ENCODE peak calls at places on chromosomes 5 and 9, in six cellular contexts. D, W, H, S, V and P are unnamed samples. For H3K36me3, the result is how much of the 10 kb centered on the place peaks cover.

GRCh38 chr5:147095740-147096139 is 139.1 kb upstream of the STK32A start:
- DNase-seq in W (no peak), D (no peak), H (no peak), S (no peak), V (no peak), P (no peak)

GRCh38 chr5:68396722-68397121 is 181.2 kb downstream of the PIK3R1 start:
- DNase-seq in V (no peak), D (no peak), S (peak), W (peak), H (peak), P (no peak)

GRCh38 chr5:153640293-153640692 is 149.8 kb downstream of the GRIA1 start:
- DNase-seq in H (no peak), V (no peak), D (no peak), W (no peak), S (no peak), P (no peak)

GRCh38 chr9:114061830-114062474 is 16.1 kb downstream of the AMBP start:
- DNase-seq in V (no peak), W (no peak), S (peak), D (no peak), H (no peak), P (no peak)

GRCh38 chr9:88747768-88748167 is 212.8 kb downstream of the NXNL2 start:
- DNase-seq in S (peak), V (peak), W (peak), D (no peak), H (peak), P (no peak)

GRCh38 chr5:53035868-53036381 is 46.8 kb downstream of the ITGA2 start:
- DNase-seq in D (no peak), H (no peak), V (no peak), S (no peak), W (no peak), P (no peak)

GRCh38 chr5:117588611-117589010 is 1014.0 kb upstream of the SEMA6A start:
- DNase-seq in D (no peak), S (no peak), V (no peak), W (no peak), H (no peak), P (no peak)

GRCh38 chr5:119016125-119016774 is 27.9 kb upstream of the DTWD2 start:
- DNase-seq in V (no peak), D (no peak), H (no peak), W (no peak), S (no peak), P (no peak)

GRCh38 chr5:57834829-57835554 is 352.4 kb upstream of the ACTBL2 start:
- DNase-seq in D (no peak), S (no peak), W (no peak), V (no peak), H (peak), P (no peak)

GRCh38 chr5:127525181-127525580 is 7.7 kb downstream of the PRRC1 start:
- DNase-seq in W (no peak), V (no peak), H (no peak), D (no peak), S (no peak), P (no peak)

GRCh38 chr5:126594077-126594476 is 942 bp downstream of the ALDH7A1 start:
- DNase-seq in S (no peak), V (no peak), W (peak), H (peak), D (no peak), P (no peak)

GRCh38 chr9:92257327-92257726 is 36.2 kb downstream of the IARS1 start:
- DNase-seq in D (no peak), S (no peak), V (no peak), W (no peak), H (no peak), P (no peak)

GRCh38 chr9:89993678-89994630 is 389.1 kb downstream of the GADD45G start:
- DNase-seq in W (no peak), D (no peak), S (peak), V (no peak), H (peak), P (peak)

GRCh38 chr5:31033295-31033694 is 160.2 kb upstream of the CDH6 start:
- DNase-seq in H (no peak), W (no peak), D (no peak), V (no peak), S (no peak), P (no peak)

GRCh38 chr5:53476531-53477480 is 3.6 kb upstream of the FST start:
- DNase-seq in V (no peak), D (no peak), S (no peak), W (no peak), H (peak), P (no peak)

GRCh38 chr5:167720676-167721260 is 570.7 kb upstream of the WWC1 start:
- DNase-seq in H (no peak), S (no peak), V (no peak), W (no peak), D (no peak), P (no peak)

GRCh38 chr5:131649160-131649559 is 14.1 kb upstream of the RAPGEF6 start:
- DNase-seq in V (no peak), S (no peak), D (no peak), H (no peak), W (no peak), P (no peak)
- H3K36me3 ChIP-seq in V (under half), S (under half), D (under half), H (under half), W (under half), P (under half)

GRCh38 chr9:8053501-8053900 is 253.9 kb upstream of the DMAC1 start:
- DNase-seq in H (no peak), W (no peak), S (no peak), V (no peak), D (no peak), P (no peak)

DNA sequence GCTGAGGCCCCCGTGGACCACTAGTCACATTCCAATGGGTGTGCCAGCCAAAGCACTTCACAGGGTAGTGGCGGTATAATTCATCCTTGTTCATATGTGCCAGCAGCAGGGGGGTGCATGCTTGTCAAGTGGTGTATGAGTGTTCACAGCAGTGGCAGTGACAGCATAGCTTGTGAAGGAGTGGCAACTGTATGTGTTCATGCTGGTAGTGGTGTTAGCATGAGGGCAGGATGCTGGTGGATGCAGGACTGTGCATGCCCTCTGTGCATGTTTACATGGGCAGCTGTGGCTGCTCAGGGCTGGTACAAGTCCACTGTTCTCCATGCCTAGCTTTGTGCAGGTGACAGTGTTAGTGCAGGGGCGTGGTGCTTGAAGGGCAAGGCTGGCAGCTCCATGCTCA is 253.4 kb upstream of the DMAC1 start:
- DNase-seq in V (no peak), D (no peak), H (no peak), S (no peak), W (no peak), P (no peak)
- H3K36me3 ChIP-seq in V (under half), D (under half), H (under half), S (under half), W (under half), P (under half)

DNA sequence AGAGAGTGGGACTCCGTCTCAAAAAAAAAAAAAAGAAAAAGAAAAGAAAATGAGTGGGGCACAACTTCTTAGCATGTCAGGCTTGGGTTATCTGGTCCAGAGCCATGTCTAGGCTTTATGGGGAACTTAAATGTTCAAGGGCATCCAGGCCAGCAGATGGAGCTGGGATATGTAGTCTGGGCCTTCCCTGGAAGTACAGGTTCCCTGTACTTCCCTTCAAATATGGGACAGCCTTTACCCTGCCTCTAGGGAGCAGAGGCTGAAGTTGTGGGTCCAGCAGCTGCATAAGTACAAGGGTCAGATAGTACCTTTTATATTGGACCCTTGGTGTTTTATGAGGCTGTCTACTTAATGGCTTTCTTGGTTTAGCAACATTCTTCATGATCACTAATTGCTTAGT is 42.1 kb downstream of the FAF2 start:
- DNase-seq in V (no peak), S (no peak), W (no peak), H (no peak), D (no peak), P (no peak)
- H3K36me3 ChIP-seq in V (under half), S (under half), W (half or more), H (under half), D (under half), P (half or more)

DNA sequence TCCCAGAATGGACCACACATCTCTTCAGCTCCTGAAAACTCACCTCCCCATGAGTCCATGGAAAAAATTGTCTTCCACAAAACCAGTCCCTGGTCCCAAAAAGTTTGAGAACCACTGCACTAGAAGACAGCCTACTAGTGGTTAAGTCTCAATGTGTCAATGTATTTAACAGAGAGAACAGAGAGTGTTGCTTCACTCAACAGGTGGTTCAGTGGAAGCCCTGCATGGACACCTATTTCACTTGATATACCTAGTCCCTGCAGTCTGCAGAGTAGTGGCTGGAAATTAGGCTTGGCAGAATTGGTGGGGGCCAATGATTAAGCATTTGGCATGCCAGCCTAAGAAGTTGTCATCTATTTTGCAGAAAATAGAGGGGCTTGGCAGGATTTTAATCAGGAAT is 23.0 kb downstream of the IL7R start:
- DNase-seq in W (no peak), D (no peak), V (no peak), H (no peak), S (no peak), P (no peak)
- H3K36me3 ChIP-seq in W (under half), D (under half), V (under half), H (under half), S (under half), P (under half)

DNA sequence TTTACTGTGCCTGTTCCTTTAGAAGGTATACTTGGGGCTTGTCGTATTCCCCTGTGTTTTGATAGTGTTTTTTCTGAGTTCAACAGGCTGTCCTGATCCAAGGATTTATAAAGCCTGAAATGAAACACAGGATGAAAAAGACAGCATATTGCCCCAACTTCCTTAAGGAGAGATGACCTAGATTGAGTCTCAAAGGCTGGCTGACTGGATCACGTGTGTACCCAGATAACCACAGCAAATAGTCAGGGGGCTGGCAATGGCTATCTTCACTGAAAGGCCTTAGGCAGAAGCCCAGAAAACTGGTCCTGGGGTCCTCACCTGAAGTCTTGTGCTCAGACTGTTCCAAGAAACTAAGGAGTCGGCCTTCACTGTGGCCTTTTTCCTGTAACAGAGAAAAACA is 7.7 kb upstream of the HK3 start:
- DNase-seq in H (no peak), W (no peak), D (no peak), V (no peak), S (no peak), P (no peak)
- H3K36me3 ChIP-seq in H (under half), W (under half), D (half or more), V (under half), S (under half), P (half or more)

DNA sequence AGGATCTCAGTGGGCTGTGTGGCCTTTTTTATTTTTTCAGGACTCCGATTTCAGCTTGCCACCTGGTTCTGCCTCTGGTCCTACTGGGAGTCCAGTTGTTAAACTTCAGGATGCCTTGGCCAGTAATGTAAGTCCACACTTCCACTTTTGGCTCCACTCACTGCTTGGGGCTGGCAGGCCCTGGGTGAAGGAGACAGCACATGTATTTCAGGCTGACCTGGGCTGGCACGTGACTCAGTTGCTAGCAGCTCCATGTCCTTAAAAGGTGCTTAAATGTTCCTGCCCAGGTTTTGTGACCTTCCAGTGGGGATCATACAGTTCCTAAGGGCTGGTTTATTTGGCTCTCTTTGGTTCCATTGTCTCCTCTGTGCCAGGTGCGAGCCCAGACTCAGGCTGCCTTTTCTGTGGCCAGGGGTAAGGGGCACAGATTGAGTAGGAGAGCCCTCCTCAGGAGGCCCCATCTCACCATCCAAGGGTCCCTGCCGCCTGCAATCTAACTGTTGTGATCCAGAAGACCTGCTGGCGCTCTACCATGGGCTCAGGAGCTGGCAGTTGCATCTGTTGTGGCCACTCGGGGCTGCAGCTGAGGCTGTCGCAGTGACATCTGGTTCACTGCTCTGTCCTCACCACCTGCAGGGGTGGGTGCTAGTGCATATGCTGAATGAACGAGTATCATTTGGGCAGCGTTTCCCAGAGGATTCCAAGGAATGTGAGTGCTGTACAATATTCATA is 19.2 kb upstream of the POMT1 start:
- DNase-seq in S (no peak), W (no peak), H (no peak), V (no peak), D (no peak), P (peak)
- H3K36me3 ChIP-seq in S (under half), W (under half), H (under half), V (under half), D (half or more), P (under half)

DNA sequence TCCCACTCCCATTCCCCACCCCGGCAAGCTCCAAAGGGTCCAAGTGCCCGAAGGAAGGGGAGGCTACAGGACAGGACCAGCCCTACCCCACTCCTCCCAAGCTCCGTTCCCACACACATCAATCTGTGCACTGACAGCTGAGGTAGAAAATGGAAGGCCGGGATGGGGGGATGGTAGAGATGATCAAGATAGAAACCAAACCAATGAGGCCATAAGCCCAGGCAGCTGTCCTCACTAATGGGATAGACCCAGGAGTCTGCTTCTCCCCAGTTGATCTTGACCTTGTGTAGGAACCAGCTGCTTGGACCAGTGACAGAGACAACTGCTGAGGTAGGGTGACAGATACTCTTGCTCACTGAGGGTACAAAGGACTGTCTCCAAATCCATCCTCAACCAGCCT is 38.6 kb downstream of the B4GALT1 start:
- DNase-seq in D (no peak), S (no peak), H (no peak), W (no peak), V (no peak), P (no peak)
- H3K36me3 ChIP-seq in D (under half), S (under half), H (under half), W (under half), V (under half), P (under half)

GRCh38 chr9:34403554-34404380 is 27.1 kb upstream of the MYORG start:
- DNase-seq in D (peak), V (peak), W (peak), S (peak), H (peak), P (peak)

GRCh38 chr9:34399729-34400128 is 23.0 kb upstream of the MYORG start:
- DNase-seq in V (no peak), W (no peak), D (no peak), H (no peak), S (no peak), P (no peak)

GRCh38 chr9:34398875-34399274 is 22.2 kb upstream of the MYORG start:
- DNase-seq in W (no peak), H (no peak), S (no peak), D (no peak), V (no peak), P (no peak)

GRCh38 chr9:34400686-34401602 is 24.2 kb upstream of the MYORG start:
- DNase-seq in W (no peak), V (no peak), H (no peak), D (no peak), S (no peak), P (no peak)

DNA sequence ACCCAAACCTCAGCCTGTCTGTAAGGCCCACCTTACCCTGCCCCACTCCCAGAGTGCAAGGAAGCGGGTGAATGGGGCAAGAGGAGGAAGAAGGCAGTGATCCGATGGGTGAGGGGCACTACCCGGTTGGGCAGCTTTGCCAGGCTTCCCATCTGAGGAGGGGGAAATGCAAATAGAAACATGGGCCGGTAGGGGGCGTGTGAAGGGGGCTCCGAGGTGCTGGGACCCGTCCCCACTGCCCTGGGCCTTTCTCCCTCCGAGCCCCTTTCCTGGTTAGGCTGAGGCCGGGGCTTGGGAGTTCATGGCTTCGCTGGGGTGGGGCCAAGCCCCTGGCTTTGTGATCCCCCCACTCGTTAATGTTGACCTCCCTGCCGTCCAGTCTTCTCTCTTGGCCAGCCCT is 23.6 kb upstream of the MYORG start:
- DNase-seq in S (no peak), W (no peak), D (no peak), V (no peak), H (no peak), P (no peak)
- H3K36me3 ChIP-seq in S (under half), W (under half), D (under half), V (under half), H (under half), P (half or more)

GRCh38 chr9:111412280-111412679 is 71.9 kb downstream of the ECPAS start:
- DNase-seq in V (no peak), D (no peak), H (no peak), W (no peak), S (no peak), P (no peak)
- H3K36me3 ChIP-seq in V (under half), D (half or more), H (under half), W (half or more), S (under half), P (half or more)